ENCODE peak calls at places on chromosomes 7 and 10, in six cellular contexts. Q is NCI-H1436, R is midbrain, A is heart right ventricle, W is WTC11, K is fibroblast of the aortic adventitia. V is an unnamed sample.

GRCh38 chr10:131081386-131081785 is 230.1 kb downstream of the TCERG1L start:
- DNase-seq in W (no peak), K (no peak), R (no peak), Q (no peak), A (no peak), V (no peak)

GRCh38 chr7:138545123-138545522 is 85.1 kb downstream of the TRIM24 start:
- DNase-seq in Q (no peak), R (no peak), K (no peak), A (no peak), W (no peak), V (no peak)

GRCh38 chr10:52770904-52771303 is 1.7 kb downstream of the MBL2 start:
- DNase-seq in K (no peak), R (no peak), W (no peak), A (no peak), Q (no peak), V (no peak)

GRCh38 chr7:73907554-73908122 is 46.7 kb downstream of the TMEM270 start:
- DNase-seq in W (no peak), R (no peak), A (no peak), Q (no peak), K (no peak), V (peak; percentile 5)

GRCh38 chr7:11182736-11183135 is 209.1 kb downstream of the PHF14 start:
- DNase-seq in K (peak; percentile 39), Q (no peak), R (no peak), W (no peak), A (no peak), V (no peak)

GRCh38 chr7:141389423-141389822 is 161.8 kb upstream of the AGK start:
- DNase-seq in Q (no peak), A (no peak), W (no peak), K (no peak), R (no peak), V (no peak)

GRCh38 chr10:6692856-6693255 is 112.8 kb upstream of the PRKCQ start:
- DNase-seq in Q (no peak), A (no peak), R (no peak), W (no peak), K (no peak), V (no peak)

GRCh38 chr10:117697402-117697801 is 154.9 kb downstream of the EMX2 start:
- DNase-seq in W (no peak), R (no peak), K (no peak), Q (no peak), A (no peak), V (no peak)

GRCh38 chr10:85791846-85792532 is 574.6 kb downstream of the GRID1 start:
- DNase-seq in K (no peak), R (peak; percentile 22), Q (no peak), A (no peak), W (no peak), V (peak; percentile 40)

GRCh38 chr10:127735156-127735555 is 1.8 kb upstream of the FOXI2 start:
- DNase-seq in A (no peak), W (no peak), R (no peak), Q (no peak), K (no peak), V (no peak)

GRCh38 chr7:128791121-128791967 is 424 bp upstream of the CCDC136 start:
- DNase-seq in A (peak; percentile 81), Q (peak; percentile 62), K (peak; percentile 25), R (peak; percentile 38), W (peak; percentile 78), V (no peak)

GRCh38 chr7:121244120-121244865 is 84.5 kb upstream of the WNT16 start:
- DNase-seq in R (no peak), K (no peak), W (no peak), Q (no peak), A (no peak), V (no peak)

V was measured in tibial nerve.